ENCODE peak calls at places on chromosomes 1 and 21, in nine cellular contexts. Q is putamen; E is epithelial cell of esophagus; T is iris pigment epithelial cell; V is stimulated activated CD4-positive, alpha-beta T cell treated with anti-CD3 and anti-CD28 coated beads, Interleukin-2, amount 100 ng/mL, for 48 hours; C is anterior cingulate cortex; J is activated CD4-positive, alpha-beta T cell treated with anti-CD3 and anti-CD28 coated beads, Interleukin-2, amount 50 U/mL, for 4 hours; O is mammary epithelial cell; Y is caudate nucleus. I is an unnamed sample.

GRCh38 chr21:34668803-34669148 is at the start of gene CLIC6:
- DNase-seq in Q (no peak), E (no peak), T (no peak), V (no peak), C (no peak), J (no peak), O (no peak), Y (no peak), I (no peak)

GRCh38 chr1:21490774-21491482 is 18.3 kb upstream of the ALPL start:
- DNase-seq in Q (no peak), E (peak; percentile 74), T (peak; percentile 74), V (peak; percentile 22), C (no peak), J (no peak), O (peak; percentile 56), Y (peak; percentile 7), I (peak; percentile 84)

GRCh38 chr1:12464627-12465056 is 153.4 kb downstream of the DHRS3 start:
- DNase-seq in Q (no peak), E (no peak), T (peak; percentile 99), V (no peak), C (no peak), J (no peak), O (peak; percentile 65), Y (no peak), I (peak; percentile 94)

GRCh38 chr1:53642215-53642555 is 96.8 kb downstream of the GLIS1 start:
- DNase-seq in Q (no peak), E (no peak), T (no peak), V (no peak), C (no peak), J (no peak), O (no peak), Y (no peak), I (no peak)

GRCh38 chr1:153510984-153511410 is 24.8 kb downstream of the S100A6 start:
- DNase-seq in Q (peak; percentile 53), E (peak; percentile 78), T (peak; percentile 70), V (peak; percentile 83), C (peak; percentile 60), J (peak; percentile 76), O (peak; percentile 59), Y (peak; percentile 57), I (peak; percentile 77)

GRCh38 chr1:61318319-61319125 is 236.2 kb downstream of the NFIA start:
- DNase-seq in Q (no peak), E (peak; percentile 88), T (peak; percentile 85), V (no peak), C (no peak), J (no peak), O (peak; percentile 82), Y (no peak), I (peak; percentile 94)

GRCh38 chr21:35043549-35043948 is 5.6 kb downstream of the RUNX1 start:
- DNase-seq in Q (no peak), E (no peak), T (no peak), V (no peak), C (no peak), J (no peak), O (no peak), Y (no peak), I (no peak)

GRCh38 chr1:197362871-197363270 is 94.8 kb downstream of the CRB1 start:
- DNase-seq in Q (no peak), E (no peak), T (no peak), V (no peak), C (no peak), J (no peak), O (no peak), Y (no peak), I (no peak)

GRCh38 chr1:37704966-37705365 is 12.7 kb downstream of the CDCA8 start:
- DNase-seq in Q (no peak), E (no peak), T (no peak), V (no peak), C (no peak), J (no peak), O (no peak), Y (no peak), I (peak; percentile 39)

GRCh38 chr1:202135221-202135721 is 9.3 kb downstream of the ARL8A start:
- DNase-seq in Q (peak; percentile 86), E (peak; percentile 66), T (peak; percentile 54), V (peak; percentile 44), C (peak; percentile 38), J (peak; percentile 43), O (peak; percentile 39), Y (peak; percentile 72), I (peak; percentile 64)

GRCh38 chr1:63322944-63323865 is 838 bp downstream of the FOXD3 start:
- DNase-seq in Q (no peak), E (peak; percentile 34), T (no peak), V (no peak), C (no peak), J (no peak), O (peak; percentile 21), Y (no peak), I (peak; percentile 14)